ENCODE peak calls at places on chromosome 16, in eight cellular contexts. One of them, this sample, is unnamed.
A peak's percentile ranks its signal among the peaks of the same experiment; 100 is the strongest.

GRCh38 chr16:11072420-11073153 is 128.2 kb downstream of the CLEC16A start:
- DNase-seq in upper lobe of right lung: no peak
- DNase-seq in heart left ventricle: no peak
- DNase-seq in IMR-90: no peak
- DNase-seq in prostate gland: no peak
- DNase-seq in neural progenitor cell: no peak
- DNase-seq in esophagus squamous epithelium: no peak
- DNase-seq in AG04450: no peak
- DNase-seq in this sample: no peak

GRCh38 chr16:85612191-85612800 is 826 bp upstream of the GSE1 start:
- DNase-seq in upper lobe of right lung: peak; percentile 95
- DNase-seq in heart left ventricle: peak; percentile 90
- DNase-seq in IMR-90: peak; percentile 85
- DNase-seq in prostate gland: peak; percentile 87
- DNase-seq in neural progenitor cell: peak; percentile 55
- DNase-seq in esophagus squamous epithelium: no peak
- DNase-seq in AG04450: peak; percentile 61
- DNase-seq in this sample: peak; percentile 37

GRCh38 chr16:12315330-12316138 is 339.0 kb downstream of the SNX29 start:
- DNase-seq in upper lobe of right lung: no peak
- DNase-seq in heart left ventricle: no peak
- DNase-seq in IMR-90: no peak
- DNase-seq in prostate gland: no peak
- DNase-seq in neural progenitor cell: no peak
- DNase-seq in esophagus squamous epithelium: no peak
- DNase-seq in AG04450: no peak
- DNase-seq in this sample: no peak

GRCh38 chr16:31143889-31144148 is 6.0 kb downstream of the PRSS36 start:
- DNase-seq in upper lobe of right lung: no peak
- DNase-seq in heart left ventricle: no peak
- DNase-seq in IMR-90: no peak
- DNase-seq in prostate gland: no peak
- DNase-seq in neural progenitor cell: no peak
- DNase-seq in esophagus squamous epithelium: no peak
- DNase-seq in AG04450: no peak
- DNase-seq in this sample: no peak

GRCh38 chr16:88387177-88387576 is 4.4 kb downstream of the ZNF469 start:
- DNase-seq in upper lobe of right lung: no peak
- DNase-seq in heart left ventricle: peak; percentile 34
- DNase-seq in IMR-90: peak; percentile 50
- DNase-seq in prostate gland: no peak
- DNase-seq in neural progenitor cell: no peak
- DNase-seq in esophagus squamous epithelium: no peak
- DNase-seq in AG04450: no peak
- DNase-seq in this sample: no peak

GRCh38 chr16:66263973-66264310 is 102.5 kb upstream of the CDH5 start:
- DNase-seq in upper lobe of right lung: no peak
- DNase-seq in heart left ventricle: no peak
- DNase-seq in IMR-90: no peak
- DNase-seq in prostate gland: no peak
- DNase-seq in neural progenitor cell: no peak
- DNase-seq in esophagus squamous epithelium: no peak
- DNase-seq in AG04450: no peak
- DNase-seq in this sample: no peak

GRCh38 chr16:83589576-83589975 is 218.2 kb upstream of the HSBP1 start:
- DNase-seq in upper lobe of right lung: no peak
- DNase-seq in heart left ventricle: no peak
- DNase-seq in IMR-90: no peak
- DNase-seq in prostate gland: no peak
- DNase-seq in neural progenitor cell: no peak
- DNase-seq in esophagus squamous epithelium: no peak
- DNase-seq in AG04450: no peak
- DNase-seq in this sample: no peak

GRCh38 chr16:71431991-71432390 is 9.9 kb downstream of the TLE7 start:
- DNase-seq in upper lobe of right lung: no peak
- DNase-seq in heart left ventricle: no peak
- DNase-seq in IMR-90: no peak
- DNase-seq in prostate gland: no peak
- DNase-seq in neural progenitor cell: no peak
- DNase-seq in esophagus squamous epithelium: no peak
- DNase-seq in AG04450: no peak
- DNase-seq in this sample: no peak

GRCh38 chr16:27595993-27596392 is 46.0 kb downstream of the KATNIP start:
- DNase-seq in upper lobe of right lung: no peak
- DNase-seq in heart left ventricle: no peak
- DNase-seq in IMR-90: peak; percentile 20
- DNase-seq in prostate gland: no peak
- DNase-seq in neural progenitor cell: no peak
- DNase-seq in esophagus squamous epithelium: no peak
- DNase-seq in AG04450: no peak
- DNase-seq in this sample: no peak

GRCh38 chr16:85613609-85614337 is 651 bp downstream of the GSE1 start:
- DNase-seq in upper lobe of right lung: peak; percentile 83
- DNase-seq in heart left ventricle: peak; percentile 83
- DNase-seq in IMR-90: no peak
- DNase-seq in prostate gland: peak; percentile 42
- DNase-seq in neural progenitor cell: peak; percentile 93
- DNase-seq in esophagus squamous epithelium: no peak
- DNase-seq in AG04450: no peak
- DNase-seq in this sample: peak; percentile 83

GRCh38 chr16:31868701-31869167 is 4.9 kb upstream of the ZNF267 start:
- DNase-seq in upper lobe of right lung: peak; percentile 80
- DNase-seq in heart left ventricle: peak; percentile 84
- DNase-seq in IMR-90: peak; percentile 72
- DNase-seq in prostate gland: peak; percentile 68
- DNase-seq in neural progenitor cell: peak; percentile 80
- DNase-seq in esophagus squamous epithelium: peak; percentile 18
- DNase-seq in AG04450: peak; percentile 26
- DNase-seq in this sample: peak; percentile 93

GRCh38 chr16:57924514-57924913 is 46.4 kb downstream of the CNGB1 start:
- DNase-seq in upper lobe of right lung: no peak
- DNase-seq in heart left ventricle: no peak
- DNase-seq in IMR-90: no peak
- DNase-seq in prostate gland: no peak
- DNase-seq in neural progenitor cell: no peak
- DNase-seq in esophagus squamous epithelium: no peak
- DNase-seq in AG04450: no peak
- DNase-seq in this sample: no peak

GRCh38 chr16:30354423-30355143 is 525 bp downstream of the CD2BP2 start:
- DNase-seq in upper lobe of right lung: no peak
- DNase-seq in heart left ventricle: no peak
- DNase-seq in IMR-90: peak; percentile 16
- DNase-seq in prostate gland: no peak
- DNase-seq in neural progenitor cell: peak; percentile 75
- DNase-seq in esophagus squamous epithelium: no peak
- DNase-seq in AG04450: no peak
- DNase-seq in this sample: no peak

GRCh38 chr16:14399397-14400284 is 230.4 kb downstream of the PARN start:
- DNase-seq in upper lobe of right lung: no peak
- DNase-seq in heart left ventricle: peak; percentile 49
- DNase-seq in IMR-90: peak; percentile 62
- DNase-seq in prostate gland: no peak
- DNase-seq in neural progenitor cell: peak; percentile 24
- DNase-seq in esophagus squamous epithelium: no peak
- DNase-seq in AG04450: no peak
- DNase-seq in this sample: peak; percentile 29

GRCh38 chr16:72241930-72242329 is 70.0 kb upstream of the PMFBP1 start:
- DNase-seq in upper lobe of right lung: no peak
- DNase-seq in heart left ventricle: no peak
- DNase-seq in IMR-90: peak; percentile 55
- DNase-seq in prostate gland: peak; percentile 8
- DNase-seq in neural progenitor cell: peak; percentile 48
- DNase-seq in esophagus squamous epithelium: no peak
- DNase-seq in AG04450: peak; percentile 23
- DNase-seq in this sample: no peak

GRCh38 chr16:79728923-79729240 is 128.3 kb upstream of the MAF start:
- DNase-seq in upper lobe of right lung: no peak
- DNase-seq in heart left ventricle: no peak
- DNase-seq in IMR-90: no peak
- DNase-seq in prostate gland: no peak
- DNase-seq in neural progenitor cell: no peak
- DNase-seq in esophagus squamous epithelium: no peak
- DNase-seq in AG04450: no peak
- DNase-seq in this sample: no peak

GRCh38 chr16:79726902-79727301 is 126.4 kb upstream of the MAF start:
- DNase-seq in upper lobe of right lung: no peak
- DNase-seq in heart left ventricle: no peak
- DNase-seq in IMR-90: no peak
- DNase-seq in prostate gland: no peak
- DNase-seq in neural progenitor cell: no peak
- DNase-seq in esophagus squamous epithelium: no peak
- DNase-seq in AG04450: no peak
- DNase-seq in this sample: no peak

GRCh38 chr16:79723583-79724168 is 123.1 kb upstream of the MAF start:
- DNase-seq in upper lobe of right lung: no peak
- DNase-seq in heart left ventricle: no peak
- DNase-seq in IMR-90: no peak
- DNase-seq in prostate gland: no peak
- DNase-seq in neural progenitor cell: peak; percentile 98
- DNase-seq in esophagus squamous epithelium: no peak
- DNase-seq in AG04450: no peak
- DNase-seq in this sample: no peak

GRCh38 chr16:79728048-79728922 is 127.7 kb upstream of the MAF start:
- DNase-seq in upper lobe of right lung: no peak
- DNase-seq in heart left ventricle: no peak
- DNase-seq in IMR-90: no peak
- DNase-seq in prostate gland: no peak
- DNase-seq in neural progenitor cell: no peak
- DNase-seq in esophagus squamous epithelium: no peak
- DNase-seq in AG04450: no peak
- DNase-seq in this sample: no peak
- H3K27me3 ChIP-seq in upper lobe of right lung: no peaks in the 10 kb centered on the region
- H3K27me3 ChIP-seq in heart left ventricle: no peaks in the 10 kb centered on the region
- H3K27me3 ChIP-seq in IMR-90: no peaks in the 10 kb centered on the region
- H3K27me3 ChIP-seq in prostate gland: no peaks in the 10 kb centered on the region
- H3K27me3 ChIP-seq in neural progenitor cell: no peaks in the 10 kb centered on the region
- H3K27me3 ChIP-seq in esophagus squamous epithelium: no peaks in the 10 kb centered on the region
- H3K27me3 ChIP-seq in AG04450: no peaks in the 10 kb centered on the region
- H3K27me3 ChIP-seq in this sample: no peaks in the 10 kb centered on the region

GRCh38 chr16:86727131-86727530 is 148.8 kb downstream of the FOXL1 start:
- DNase-seq in upper lobe of right lung: no peak
- DNase-seq in heart left ventricle: peak; percentile 49
- DNase-seq in IMR-90: no peak
- DNase-seq in prostate gland: no peak
- DNase-seq in neural progenitor cell: no peak
- DNase-seq in esophagus squamous epithelium: no peak
- DNase-seq in AG04450: no peak
- DNase-seq in this sample: no peak
- H3K4me3 ChIP-seq in upper lobe of right lung: no peak overlapping the region
- H3K4me3 ChIP-seq in heart left ventricle: no peak overlapping the region
- H3K4me3 ChIP-seq in IMR-90: no peak overlapping the region
- H3K4me3 ChIP-seq in prostate gland: no peak overlapping the region
- H3K4me3 ChIP-seq in neural progenitor cell: no peak overlapping the region
- H3K4me3 ChIP-seq in esophagus squamous epithelium: no peak overlapping the region
- H3K4me3 ChIP-seq in AG04450: no peak overlapping the region
- H3K4me3 ChIP-seq in this sample: no peak overlapping the region

DNA sequence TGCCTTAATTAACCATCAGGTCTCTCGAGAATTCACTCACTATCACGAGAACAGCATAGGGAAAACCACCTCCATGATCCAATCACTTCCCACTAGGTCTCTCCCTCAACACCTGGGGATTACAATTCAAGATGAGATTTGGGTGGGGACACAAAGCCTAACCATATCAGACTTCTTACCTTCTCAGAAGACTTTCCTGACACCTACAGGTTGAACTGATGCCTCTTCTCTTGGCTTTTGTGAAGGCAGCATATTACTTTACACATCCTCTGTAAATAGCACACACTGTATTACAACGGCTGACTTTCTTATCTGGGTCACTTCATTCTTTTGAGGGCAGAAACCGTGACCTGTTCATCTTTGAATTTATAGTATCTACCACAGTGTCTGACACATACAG is 23.6 kb downstream of the BMERB1 start:
- DNase-seq in upper lobe of right lung: no peak
- DNase-seq in heart left ventricle: no peak
- DNase-seq in IMR-90: no peak
- DNase-seq in prostate gland: no peak
- DNase-seq in neural progenitor cell: no peak
- DNase-seq in esophagus squamous epithelium: no peak
- DNase-seq in AG04450: no peak
- DNase-seq in this sample: no peak
- TF ChIP-seq CTCF in upper lobe of right lung: no peak
- TF ChIP-seq CTCF in heart left ventricle: no peak
- TF ChIP-seq CTCF in IMR-90: no peak
- TF ChIP-seq CTCF in prostate gland: no peak
- TF ChIP-seq CTCF in neural progenitor cell: no peak
- TF ChIP-seq CTCF in esophagus squamous epithelium: peak; percentile 26
- TF ChIP-seq CTCF in AG04450: no peak
- TF ChIP-seq CTCF in this sample: no peak

GRCh38 chr16:73714976-73715375 is 581.6 kb upstream of the PSMD7 start:
- DNase-seq in upper lobe of right lung: no peak
- DNase-seq in heart left ventricle: no peak
- DNase-seq in IMR-90: no peak
- DNase-seq in prostate gland: no peak
- DNase-seq in neural progenitor cell: no peak
- DNase-seq in esophagus squamous epithelium: no peak
- DNase-seq in AG04450: no peak
- DNase-seq in this sample: no peak

GRCh38 chr16:73710526-73710925 is 586.1 kb upstream of the PSMD7 start:
- DNase-seq in upper lobe of right lung: no peak
- DNase-seq in heart left ventricle: no peak
- DNase-seq in IMR-90: no peak
- DNase-seq in prostate gland: no peak
- DNase-seq in neural progenitor cell: no peak
- DNase-seq in esophagus squamous epithelium: no peak
- DNase-seq in AG04450: no peak
- DNase-seq in this sample: no peak

GRCh38 chr16:73713817-73714495 is 582.7 kb upstream of the PSMD7 start:
- DNase-seq in upper lobe of right lung: no peak
- DNase-seq in heart left ventricle: no peak
- DNase-seq in IMR-90: peak; percentile 4
- DNase-seq in prostate gland: no peak
- DNase-seq in neural progenitor cell: peak; percentile 51
- DNase-seq in esophagus squamous epithelium: no peak
- DNase-seq in AG04450: no peak
- DNase-seq in this sample: no peak

GRCh38 chr16:73711441-73712080 is 585.1 kb upstream of the PSMD7 start:
- DNase-seq in upper lobe of right lung: no peak
- DNase-seq in heart left ventricle: no peak
- DNase-seq in IMR-90: no peak
- DNase-seq in prostate gland: no peak
- DNase-seq in neural progenitor cell: no peak
- DNase-seq in esophagus squamous epithelium: no peak
- DNase-seq in AG04450: no peak
- DNase-seq in this sample: no peak

GRCh38 chr16:73713301-73713700 is 583.3 kb upstream of the PSMD7 start:
- DNase-seq in upper lobe of right lung: no peak
- DNase-seq in heart left ventricle: no peak
- DNase-seq in IMR-90: no peak
- DNase-seq in prostate gland: no peak
- DNase-seq in neural progenitor cell: no peak
- DNase-seq in esophagus squamous epithelium: no peak
- DNase-seq in AG04450: no peak
- DNase-seq in this sample: no peak
- H3K27me3 ChIP-seq in upper lobe of right lung: no peaks in the 10 kb centered on the region
- H3K27me3 ChIP-seq in heart left ventricle: no peaks in the 10 kb centered on the region
- H3K27me3 ChIP-seq in IMR-90: no peaks in the 10 kb centered on the region
- H3K27me3 ChIP-seq in prostate gland: no peaks in the 10 kb centered on the region
- H3K27me3 ChIP-seq in neural progenitor cell: no peaks in the 10 kb centered on the region
- H3K27me3 ChIP-seq in esophagus squamous epithelium: no peaks in the 10 kb centered on the region
- H3K27me3 ChIP-seq in AG04450: peaks cover 6% of the 10 kb centered on the region
- H3K27me3 ChIP-seq in this sample: no peaks in the 10 kb centered on the region

This sample was measured in ascending aorta.